ENCODE peak calls at places on chromosomes 3 and 15, in five cellular contexts. One of them, this sample, is unnamed.

GRCh38 chr3:158103956-158104338 is 2.3 kb downstream of the SHOX2 start:
- DNase-seq in NCI-H1694 treated with DMSO at 0.1 percent for 48 hours: no peak
- DNase-seq in NCI-H460: no peak
- DNase-seq in ascending aorta: no peak
- DNase-seq in HS-5: no peak
- DNase-seq in this sample: peak

GRCh38 chr15:90671216-90671615 is 45.9 kb upstream of the BLM start:
- DNase-seq in NCI-H1694 treated with DMSO at 0.1 percent for 48 hours: no peak
- DNase-seq in NCI-H460: no peak
- DNase-seq in ascending aorta: no peak
- DNase-seq in HS-5: no peak
- DNase-seq in this sample: no peak

GRCh38 chr3:4949659-4950058 is 29.6 kb upstream of the BHLHE40 start:
- DNase-seq in NCI-H1694 treated with DMSO at 0.1 percent for 48 hours: no peak
- DNase-seq in NCI-H460: no peak
- DNase-seq in ascending aorta: no peak
- DNase-seq in HS-5: no peak
- DNase-seq in this sample: peak

GRCh38 chr3:149512073-149512782 is 37.7 kb downstream of the TM4SF4 start:
- DNase-seq in NCI-H1694 treated with DMSO at 0.1 percent for 48 hours: no peak
- DNase-seq in NCI-H460: peak
- DNase-seq in ascending aorta: no peak
- DNase-seq in HS-5: no peak
- DNase-seq in this sample: peak

GRCh38 chr3:151047636-151048035 is 37.8 kb upstream of the MED12L start:
- DNase-seq in NCI-H1694 treated with DMSO at 0.1 percent for 48 hours: no peak
- DNase-seq in NCI-H460: no peak
- DNase-seq in ascending aorta: no peak
- DNase-seq in HS-5: no peak
- DNase-seq in this sample: no peak

GRCh38 chr3:197001106-197001971 is 28.3 kb downstream of the MELTF start:
- DNase-seq in NCI-H1694 treated with DMSO at 0.1 percent for 48 hours: no peak
- DNase-seq in NCI-H460: no peak
- DNase-seq in ascending aorta: no peak
- DNase-seq in HS-5: no peak
- DNase-seq in this sample: no peak

GRCh38 chr15:74133071-74133702 is 2.8 kb downstream of the ISLR2 start:
- DNase-seq in NCI-H1694 treated with DMSO at 0.1 percent for 48 hours: no peak
- DNase-seq in NCI-H460: no peak
- DNase-seq in ascending aorta: no peak
- DNase-seq in HS-5: no peak
- DNase-seq in this sample: no peak

GRCh38 chr15:41908681-41909461 is 15.0 kb upstream of the SPTBN5 start:
- DNase-seq in NCI-H1694 treated with DMSO at 0.1 percent for 48 hours: no peak
- DNase-seq in NCI-H460: no peak
- DNase-seq in ascending aorta: no peak
- DNase-seq in HS-5: no peak
- DNase-seq in this sample: no peak

GRCh38 chr15:34855893-34856292 is 60.5 kb upstream of the ACTC1 start:
- DNase-seq in NCI-H1694 treated with DMSO at 0.1 percent for 48 hours: no peak
- DNase-seq in NCI-H460: no peak
- DNase-seq in ascending aorta: no peak
- DNase-seq in HS-5: peak
- DNase-seq in this sample: peak

GRCh38 chr3:151871639-151872468 is 1.6 kb upstream of the SUCNR1 start:
- DNase-seq in NCI-H1694 treated with DMSO at 0.1 percent for 48 hours: no peak
- DNase-seq in NCI-H460: no peak
- DNase-seq in ascending aorta: no peak
- DNase-seq in HS-5: no peak
- DNase-seq in this sample: no peak

GRCh38 chr3:33926998-33927605 is 128.7 kb downstream of the PDCD6IP start:
- DNase-seq in NCI-H1694 treated with DMSO at 0.1 percent for 48 hours: no peak
- DNase-seq in NCI-H460: no peak
- DNase-seq in ascending aorta: no peak
- DNase-seq in HS-5: no peak
- DNase-seq in this sample: no peak

GRCh38 chr3:134904333-134904771 is 109.3 kb downstream of the EPHB1 start:
- DNase-seq in NCI-H1694 treated with DMSO at 0.1 percent for 48 hours: no peak
- DNase-seq in NCI-H460: no peak
- DNase-seq in ascending aorta: no peak
- DNase-seq in HS-5: no peak
- DNase-seq in this sample: no peak

GRCh38 chr3:12750658-12751071 is 8.4 kb downstream of the TMEM40 start:
- DNase-seq in NCI-H1694 treated with DMSO at 0.1 percent for 48 hours: no peak
- DNase-seq in NCI-H460: no peak
- DNase-seq in ascending aorta: no peak
- DNase-seq in HS-5: no peak
- DNase-seq in this sample: peak

GRCh38 chr3:43423142-43423541 is 136.8 kb downstream of the SNRK start:
- DNase-seq in NCI-H1694 treated with DMSO at 0.1 percent for 48 hours: no peak
- DNase-seq in NCI-H460: no peak
- DNase-seq in ascending aorta: no peak
- DNase-seq in HS-5: no peak
- DNase-seq in this sample: no peak

GRCh38 chr3:100329800-100330489 is 4.6 kb upstream of the NIT2 start:
- DNase-seq in NCI-H1694 treated with DMSO at 0.1 percent for 48 hours: no peak
- DNase-seq in NCI-H460: no peak
- DNase-seq in ascending aorta: no peak
- DNase-seq in HS-5: no peak
- DNase-seq in this sample: no peak

GRCh38 chr3:183144403-183144802 is 18.1 kb downstream of the LAMP3 start:
- DNase-seq in NCI-H1694 treated with DMSO at 0.1 percent for 48 hours: no peak
- DNase-seq in NCI-H460: no peak
- DNase-seq in ascending aorta: no peak
- DNase-seq in HS-5: no peak
- DNase-seq in this sample: no peak

GRCh38 chr3:8651418-8652322 is 7.1 kb upstream of the SSUH2 start:
- DNase-seq in NCI-H1694 treated with DMSO at 0.1 percent for 48 hours: no peak
- DNase-seq in NCI-H460: no peak
- DNase-seq in ascending aorta: no peak
- DNase-seq in HS-5: no peak
- DNase-seq in this sample: no peak

GRCh38 chr3:117874904-117875874 is 1159.5 kb downstream of the IGSF11 start:
- DNase-seq in NCI-H1694 treated with DMSO at 0.1 percent for 48 hours: no peak
- DNase-seq in NCI-H460: no peak
- DNase-seq in ascending aorta: no peak
- DNase-seq in HS-5: no peak
- DNase-seq in this sample: no peak

GRCh38 chr15:42401544-42402478 is 42.5 kb downstream of the CAPN3 start:
- DNase-seq in NCI-H1694 treated with DMSO at 0.1 percent for 48 hours: no peak
- DNase-seq in NCI-H460: no peak
- DNase-seq in ascending aorta: no peak
- DNase-seq in HS-5: no peak
- DNase-seq in this sample: peak

GRCh38 chr15:97648728-97649127 is 311.8 kb upstream of the ARRDC4 start:
- DNase-seq in NCI-H1694 treated with DMSO at 0.1 percent for 48 hours: no peak
- DNase-seq in NCI-H460: no peak
- DNase-seq in ascending aorta: no peak
- DNase-seq in HS-5: no peak
- DNase-seq in this sample: no peak

GRCh38 chr3:46867550-46867898 is 4.3 kb upstream of the MYL3 start:
- DNase-seq in NCI-H1694 treated with DMSO at 0.1 percent for 48 hours: no peak
- DNase-seq in NCI-H460: no peak
- DNase-seq in ascending aorta: peak
- DNase-seq in HS-5: no peak
- DNase-seq in this sample: peak

GRCh38 chr3:171732741-171733140 is 77.5 kb downstream of the PLD1 start:
- DNase-seq in NCI-H1694 treated with DMSO at 0.1 percent for 48 hours: no peak
- DNase-seq in NCI-H460: no peak
- DNase-seq in ascending aorta: no peak
- DNase-seq in HS-5: no peak
- DNase-seq in this sample: no peak

GRCh38 chr3:5068531-5068930 is 53.6 kb upstream of the ARL8B start:
- DNase-seq in NCI-H1694 treated with DMSO at 0.1 percent for 48 hours: no peak
- DNase-seq in NCI-H460: no peak
- DNase-seq in ascending aorta: no peak
- DNase-seq in HS-5: no peak
- DNase-seq in this sample: no peak

GRCh38 chr3:107524214-107525100 is 1.7 kb downstream of the BBX start:
- DNase-seq in NCI-H1694 treated with DMSO at 0.1 percent for 48 hours: peak
- DNase-seq in NCI-H460: no peak
- DNase-seq in ascending aorta: peak
- DNase-seq in HS-5: peak
- DNase-seq in this sample: peak

GRCh38 chr3:149393355-149394165 is 16.1 kb upstream of the TM4SF1 start:
- DNase-seq in NCI-H1694 treated with DMSO at 0.1 percent for 48 hours: peak
- DNase-seq in NCI-H460: no peak
- DNase-seq in ascending aorta: no peak
- DNase-seq in HS-5: peak
- DNase-seq in this sample: peak

GRCh38 chr15:93043621-93044300 is 45.2 kb downstream of the RGMA start:
- DNase-seq in NCI-H1694 treated with DMSO at 0.1 percent for 48 hours: no peak
- DNase-seq in NCI-H460: no peak
- DNase-seq in ascending aorta: no peak
- DNase-seq in HS-5: no peak
- DNase-seq in this sample: no peak

GRCh38 chr3:19221081-19221480 is 72.8 kb downstream of the KCNH8 start:
- DNase-seq in NCI-H1694 treated with DMSO at 0.1 percent for 48 hours: no peak
- DNase-seq in NCI-H460: no peak
- DNase-seq in ascending aorta: no peak
- DNase-seq in HS-5: no peak
- DNase-seq in this sample: no peak

GRCh38 chr3:66554178-66554577 is 53.4 kb upstream of the LRIG1 start:
- DNase-seq in NCI-H1694 treated with DMSO at 0.1 percent for 48 hours: no peak
- DNase-seq in NCI-H460: peak
- DNase-seq in ascending aorta: no peak
- DNase-seq in HS-5: no peak
- DNase-seq in this sample: no peak

GRCh38 chr3:189260556-189261493 is 89.1 kb downstream of the TPRG1 start:
- DNase-seq in NCI-H1694 treated with DMSO at 0.1 percent for 48 hours: no peak
- DNase-seq in NCI-H460: no peak
- DNase-seq in ascending aorta: no peak
- DNase-seq in HS-5: no peak
- DNase-seq in this sample: peak

GRCh38 chr3:39435006-39435748 is 28.7 kb downstream of the RPSA start:
- DNase-seq in NCI-H1694 treated with DMSO at 0.1 percent for 48 hours: no peak
- DNase-seq in NCI-H460: no peak
- DNase-seq in ascending aorta: no peak
- DNase-seq in HS-5: no peak
- DNase-seq in this sample: no peak

GRCh38 chr15:79002631-79003030 is 57.8 kb upstream of the CTSH start:
- DNase-seq in NCI-H1694 treated with DMSO at 0.1 percent for 48 hours: no peak
- DNase-seq in NCI-H460: no peak
- DNase-seq in ascending aorta: no peak
- DNase-seq in HS-5: no peak
- DNase-seq in this sample: no peak

GRCh38 chr15:41798607-41799487 is 24.6 kb downstream of the MAPKBP1 start:
- DNase-seq in NCI-H1694 treated with DMSO at 0.1 percent for 48 hours: no peak
- DNase-seq in NCI-H460: no peak
- DNase-seq in ascending aorta: no peak
- DNase-seq in HS-5: peak
- DNase-seq in this sample: peak

GRCh38 chr3:66991478-66991877 is 6.6 kb upstream of the KBTBD8 start:
- DNase-seq in NCI-H1694 treated with DMSO at 0.1 percent for 48 hours: no peak
- DNase-seq in NCI-H460: no peak
- DNase-seq in ascending aorta: no peak
- DNase-seq in HS-5: peak
- DNase-seq in this sample: peak

GRCh38 chr3:28077566-28077965 is 163.9 kb upstream of the CMC1 start:
- DNase-seq in NCI-H1694 treated with DMSO at 0.1 percent for 48 hours: no peak
- DNase-seq in NCI-H460: no peak
- DNase-seq in ascending aorta: no peak
- DNase-seq in HS-5: no peak
- DNase-seq in this sample: peak

GRCh38 chr3:33063651-33064051 is 33.3 kb downstream of the GLB1 start:
- DNase-seq in NCI-H1694 treated with DMSO at 0.1 percent for 48 hours: no peak
- DNase-seq in NCI-H460: no peak
- DNase-seq in ascending aorta: no peak
- DNase-seq in HS-5: peak
- DNase-seq in this sample: peak

GRCh38 chr15:47586653-47587224 is 130.6 kb upstream of the SEMA6D start:
- DNase-seq in NCI-H1694 treated with DMSO at 0.1 percent for 48 hours: peak
- DNase-seq in NCI-H460: no peak
- DNase-seq in ascending aorta: no peak
- DNase-seq in HS-5: no peak
- DNase-seq in this sample: no peak

GRCh38 chr3:132416807-132417694 is at the start of gene DNAJC13:
- DNase-seq in NCI-H1694 treated with DMSO at 0.1 percent for 48 hours: peak
- DNase-seq in NCI-H460: peak
- DNase-seq in ascending aorta: peak
- DNase-seq in HS-5: peak
- DNase-seq in this sample: peak

GRCh38 chr3:77303943-77304778 is 264.3 kb downstream of the ROBO2 start:
- DNase-seq in NCI-H1694 treated with DMSO at 0.1 percent for 48 hours: no peak
- DNase-seq in NCI-H460: no peak
- DNase-seq in ascending aorta: no peak
- DNase-seq in HS-5: no peak
- DNase-seq in this sample: no peak